ENCODE peak calls at places on chromosomes 2 and 18, in six cellular contexts. One of them, this sample, is unnamed.

GRCh38 chr2:240637116-240637900 is 12.0 kb downstream of the GPR35 start:
- DNase-seq in adrenal gland: no peak
- DNase-seq in GM23248: no peak
- DNase-seq in body of pancreas: no peak
- DNase-seq in IMR-90: no peak
- DNase-seq in right atrium auricular region: no peak
- DNase-seq in this sample: no peak

GRCh38 chr2:171999604-172000469 is at the start of gene METAP1D:
- DNase-seq in IMR-90: peak; percentile 88
- DNase-seq in right atrium auricular region: peak; percentile 84
- DNase-seq in body of pancreas: peak; percentile 90
- DNase-seq in adrenal gland: peak; percentile 93
- DNase-seq in GM23248: peak; percentile 97
- DNase-seq in this sample: peak; percentile 85

GRCh38 chr2:60385648-60386047 is 167.8 kb downstream of the BCL11A start:
- DNase-seq in body of pancreas: no peak
- DNase-seq in GM23248: peak; percentile 43
- DNase-seq in IMR-90: no peak
- DNase-seq in right atrium auricular region: no peak
- DNase-seq in adrenal gland: no peak
- DNase-seq in this sample: peak; percentile 76

GRCh38 chr2:152505495-152505906 is 170.5 kb downstream of the FMNL2 start:
- DNase-seq in GM23248: peak; percentile 60
- DNase-seq in right atrium auricular region: peak; percentile 76
- DNase-seq in IMR-90: peak; percentile 41
- DNase-seq in body of pancreas: no peak
- DNase-seq in adrenal gland: peak; percentile 68
- DNase-seq in this sample: peak; percentile 75

GRCh38 chr2:4882421-4882820 is 809.8 kb upstream of the SOX11 start:
- DNase-seq in right atrium auricular region: no peak
- DNase-seq in IMR-90: no peak
- DNase-seq in body of pancreas: no peak
- DNase-seq in adrenal gland: no peak
- DNase-seq in GM23248: no peak
- DNase-seq in this sample: peak; percentile 28

GRCh38 chr18:24817150-24818068 is 357.0 kb downstream of the HRH4 start:
- DNase-seq in adrenal gland: no peak
- DNase-seq in GM23248: no peak
- DNase-seq in IMR-90: no peak
- DNase-seq in right atrium auricular region: no peak
- DNase-seq in body of pancreas: no peak
- DNase-seq in this sample: no peak

GRCh38 chr2:33212151-33212550 is 264.3 kb upstream of the RASGRP3 start:
- DNase-seq in IMR-90: peak; percentile 98
- DNase-seq in right atrium auricular region: peak; percentile 66
- DNase-seq in GM23248: peak; percentile 93
- DNase-seq in adrenal gland: no peak
- DNase-seq in body of pancreas: no peak
- DNase-seq in this sample: peak; percentile 95

GRCh38 chr18:21265971-21266673 is 24.1 kb downstream of the GREB1L start:
- DNase-seq in body of pancreas: no peak
- DNase-seq in adrenal gland: no peak
- DNase-seq in right atrium auricular region: no peak
- DNase-seq in GM23248: no peak
- DNase-seq in IMR-90: no peak
- DNase-seq in this sample: no peak

GRCh38 chr2:219003267-219003634 is 10.0 kb upstream of the CRYBA2 start:
- DNase-seq in body of pancreas: no peak
- DNase-seq in IMR-90: no peak
- DNase-seq in adrenal gland: no peak
- DNase-seq in GM23248: no peak
- DNase-seq in right atrium auricular region: no peak
- DNase-seq in this sample: no peak

GRCh38 chr2:20465716-20466391 is 19.0 kb downstream of the RHOB start:
- DNase-seq in GM23248: no peak
- DNase-seq in right atrium auricular region: peak; percentile 21
- DNase-seq in adrenal gland: no peak
- DNase-seq in IMR-90: no peak
- DNase-seq in body of pancreas: peak; percentile 14
- DNase-seq in this sample: no peak

GRCh38 chr2:219471476-219472371 is 27.0 kb upstream of the GMPPA start:
- DNase-seq in body of pancreas: no peak
- DNase-seq in adrenal gland: no peak
- DNase-seq in GM23248: no peak
- DNase-seq in right atrium auricular region: no peak
- DNase-seq in IMR-90: no peak
- DNase-seq in this sample: no peak

GRCh38 chr2:46814160-46814559 is 101.4 kb downstream of the MCFD2 start:
- DNase-seq in IMR-90: peak; percentile 84
- DNase-seq in adrenal gland: peak; percentile 68
- DNase-seq in right atrium auricular region: peak; percentile 89
- DNase-seq in body of pancreas: no peak
- DNase-seq in GM23248: peak; percentile 75
- DNase-seq in this sample: peak; percentile 68

GRCh38 chr2:207711750-207712487 is 479 bp downstream of the CCNYL1 start:
- DNase-seq in adrenal gland: peak; percentile 55
- DNase-seq in GM23248: peak; percentile 73
- DNase-seq in right atrium auricular region: peak; percentile 66
- DNase-seq in body of pancreas: peak; percentile 60
- DNase-seq in IMR-90: peak; percentile 33
- DNase-seq in this sample: peak; percentile 15

GRCh38 chr2:134260726-134261125 is 6.9 kb downstream of the MGAT5 start:
- DNase-seq in right atrium auricular region: no peak
- DNase-seq in GM23248: peak; percentile 88
- DNase-seq in adrenal gland: no peak
- DNase-seq in IMR-90: peak; percentile 90
- DNase-seq in body of pancreas: no peak
- DNase-seq in this sample: peak; percentile 57

GRCh38 chr2:136310797-136311558 is 193.0 kb upstream of the CXCR4 start:
- DNase-seq in adrenal gland: no peak
- DNase-seq in right atrium auricular region: no peak
- DNase-seq in IMR-90: no peak
- DNase-seq in GM23248: no peak
- DNase-seq in body of pancreas: no peak
- DNase-seq in this sample: no peak

GRCh38 chr2:136314240-136314639 is 196.3 kb upstream of the CXCR4 start:
- DNase-seq in adrenal gland: no peak
- DNase-seq in body of pancreas: no peak
- DNase-seq in GM23248: no peak
- DNase-seq in IMR-90: no peak
- DNase-seq in right atrium auricular region: no peak
- DNase-seq in this sample: no peak

GRCh38 chr2:136308621-136309020 is 190.7 kb upstream of the CXCR4 start:
- DNase-seq in adrenal gland: no peak
- DNase-seq in GM23248: no peak
- DNase-seq in IMR-90: no peak
- DNase-seq in body of pancreas: no peak
- DNase-seq in right atrium auricular region: no peak
- DNase-seq in this sample: no peak

GRCh38 chr2:136306801-136307200 is 188.9 kb upstream of the CXCR4 start:
- DNase-seq in right atrium auricular region: no peak
- DNase-seq in adrenal gland: no peak
- DNase-seq in GM23248: no peak
- DNase-seq in IMR-90: no peak
- DNase-seq in body of pancreas: no peak
- DNase-seq in this sample: no peak

DNA sequence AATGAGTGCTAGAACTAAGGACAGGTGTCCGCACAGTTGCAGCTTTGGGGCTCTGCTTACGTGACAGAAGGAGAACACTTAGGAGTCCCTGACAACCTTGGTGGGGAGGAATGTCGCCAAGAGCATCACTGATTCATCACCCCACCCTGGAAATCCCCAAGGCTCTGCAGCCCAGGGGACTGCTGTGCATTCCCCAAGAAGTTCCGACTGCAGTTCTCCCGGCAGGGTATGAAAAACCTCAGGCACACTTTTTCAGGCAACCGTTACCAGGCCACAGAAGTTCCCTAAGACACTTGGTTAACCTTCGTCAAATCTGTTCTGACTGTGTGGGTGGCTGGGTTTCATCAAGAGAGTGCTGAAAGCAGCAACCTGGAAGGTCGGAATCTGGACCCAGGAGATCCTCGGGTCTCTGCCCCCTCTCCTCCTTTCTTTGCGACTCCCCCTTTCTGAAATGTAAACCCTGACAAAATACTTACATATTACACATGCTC is 192.1 kb upstream of the CXCR4 start:
- DNase-seq in IMR-90: no peak
- DNase-seq in GM23248: no peak
- DNase-seq in adrenal gland: no peak
- DNase-seq in body of pancreas: no peak
- DNase-seq in right atrium auricular region: no peak
- DNase-seq in this sample: no peak
- H3K27ac ChIP-seq in IMR-90: no peak overlapping the region
- H3K27ac ChIP-seq in GM23248: no peak overlapping the region
- H3K27ac ChIP-seq in adrenal gland: no peak overlapping the region
- H3K27ac ChIP-seq in body of pancreas: no peak overlapping the region
- H3K27ac ChIP-seq in right atrium auricular region: no peak overlapping the region
- H3K27ac ChIP-seq in this sample: no peak overlapping the region

DNA sequence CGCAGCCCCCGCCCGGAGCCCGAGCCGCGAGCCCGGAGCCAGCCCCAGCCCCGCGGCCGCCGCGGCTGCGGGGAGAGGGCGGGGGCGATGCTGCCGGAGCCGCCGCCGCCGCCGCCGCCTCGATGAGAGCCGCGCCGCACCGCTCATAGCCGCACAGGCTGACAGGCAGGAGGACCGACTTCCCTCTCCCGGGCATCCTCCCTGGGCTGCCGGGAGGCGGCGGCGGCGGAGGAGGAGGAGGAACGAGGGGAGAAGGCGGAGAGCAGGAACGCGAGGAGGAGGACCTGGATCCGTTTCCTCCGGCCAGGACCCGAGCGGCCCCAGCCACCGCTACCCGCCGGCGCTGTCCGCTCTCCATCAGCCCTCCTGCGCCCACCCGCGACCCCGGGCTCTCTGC is 370 bp downstream of the KLHL29 start:
- DNase-seq in GM23248: peak; percentile 80
- DNase-seq in right atrium auricular region: no peak
- DNase-seq in IMR-90: peak; percentile 36
- DNase-seq in adrenal gland: peak; percentile 29
- DNase-seq in body of pancreas: peak; percentile 23
- DNase-seq in this sample: no peak
- H3K4me3 ChIP-seq in GM23248: peak overlapping the region; percentile 81
- H3K4me3 ChIP-seq in right atrium auricular region: peak overlapping the region; percentile 68
- H3K4me3 ChIP-seq in IMR-90: peak overlapping the region; percentile 88
- H3K4me3 ChIP-seq in adrenal gland: peak overlapping the region; percentile 46
- H3K4me3 ChIP-seq in body of pancreas: peak overlapping the region; percentile 39
- H3K4me3 ChIP-seq in this sample: peak overlapping the region; percentile 59

GRCh38 chr2:223897669-223898314 is 47.3 kb downstream of the WDFY1 start:
- DNase-seq in GM23248: no peak
- DNase-seq in adrenal gland: no peak
- DNase-seq in IMR-90: no peak
- DNase-seq in body of pancreas: no peak
- DNase-seq in right atrium auricular region: no peak
- DNase-seq in this sample: no peak

GRCh38 chr2:223889133-223889769 is 51.9 kb upstream of the AP1S3 start:
- DNase-seq in right atrium auricular region: no peak
- DNase-seq in IMR-90: no peak
- DNase-seq in GM23248: no peak
- DNase-seq in body of pancreas: no peak
- DNase-seq in adrenal gland: no peak
- DNase-seq in this sample: no peak

GRCh38 chr2:223896751-223897320 is 48.3 kb downstream of the WDFY1 start:
- DNase-seq in IMR-90: peak; percentile 12
- DNase-seq in adrenal gland: peak; percentile 47
- DNase-seq in right atrium auricular region: no peak
- DNase-seq in body of pancreas: no peak
- DNase-seq in GM23248: peak; percentile 37
- DNase-seq in this sample: peak; percentile 25

GRCh38 chr2:223894968-223895367 is 50.2 kb downstream of the WDFY1 start:
- DNase-seq in body of pancreas: no peak
- DNase-seq in IMR-90: no peak
- DNase-seq in GM23248: no peak
- DNase-seq in right atrium auricular region: no peak
- DNase-seq in adrenal gland: no peak
- DNase-seq in this sample: no peak

DNA sequence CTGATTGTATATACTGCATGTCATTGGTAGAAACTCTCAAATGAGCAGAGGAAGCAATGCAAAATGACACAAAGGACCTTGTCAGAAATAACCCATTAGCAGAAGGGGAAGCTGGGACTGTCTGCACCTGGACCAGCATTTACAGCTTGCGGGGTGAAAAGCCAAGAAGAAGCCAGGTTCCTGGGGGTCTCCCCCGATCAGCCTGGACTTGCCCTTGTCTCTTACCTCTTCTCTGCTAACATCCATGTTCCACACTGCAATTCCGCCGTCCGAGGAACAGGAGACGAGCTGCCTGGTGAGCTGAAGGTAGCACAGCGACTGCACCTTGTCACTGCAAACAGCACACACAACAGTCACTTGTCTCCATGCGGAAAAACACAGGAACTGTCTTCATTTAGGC is 51.1 kb downstream of the WDFY1 start:
- DNase-seq in IMR-90: no peak
- DNase-seq in adrenal gland: no peak
- DNase-seq in right atrium auricular region: no peak
- DNase-seq in GM23248: no peak
- DNase-seq in body of pancreas: no peak
- DNase-seq in this sample: no peak
- H3K36me3 ChIP-seq in IMR-90: peaks cover 34% of the 10 kb centered on the region
- H3K36me3 ChIP-seq in adrenal gland: no peaks in the 10 kb centered on the region
- H3K36me3 ChIP-seq in right atrium auricular region: peaks cover 40% of the 10 kb centered on the region
- H3K36me3 ChIP-seq in GM23248: peaks cover 41% of the 10 kb centered on the region
- H3K36me3 ChIP-seq in body of pancreas: no peaks in the 10 kb centered on the region
- H3K36me3 ChIP-seq in this sample: peaks cover 19% of the 10 kb centered on the region

GRCh38 chr2:216211614-216212013 is 102.5 kb downstream of the XRCC5 start:
- DNase-seq in adrenal gland: no peak
- DNase-seq in right atrium auricular region: no peak
- DNase-seq in GM23248: no peak
- DNase-seq in body of pancreas: no peak
- DNase-seq in IMR-90: no peak
- DNase-seq in this sample: no peak

GRCh38 chr2:216206821-216207220 is 97.7 kb downstream of the XRCC5 start:
- DNase-seq in body of pancreas: no peak
- DNase-seq in GM23248: no peak
- DNase-seq in IMR-90: no peak
- DNase-seq in right atrium auricular region: no peak
- DNase-seq in adrenal gland: no peak
- DNase-seq in this sample: no peak

GRCh38 chr2:216210711-216211131 is 101.6 kb downstream of the XRCC5 start:
- DNase-seq in IMR-90: peak; percentile 9
- DNase-seq in adrenal gland: no peak
- DNase-seq in GM23248: peak; percentile 73
- DNase-seq in body of pancreas: no peak
- DNase-seq in right atrium auricular region: no peak
- DNase-seq in this sample: no peak

GRCh38 chr2:216214768-216215167 is 105.6 kb downstream of the XRCC5 start:
- DNase-seq in IMR-90: no peak
- DNase-seq in GM23248: no peak
- DNase-seq in body of pancreas: no peak
- DNase-seq in adrenal gland: no peak
- DNase-seq in right atrium auricular region: no peak
- DNase-seq in this sample: no peak

DNA sequence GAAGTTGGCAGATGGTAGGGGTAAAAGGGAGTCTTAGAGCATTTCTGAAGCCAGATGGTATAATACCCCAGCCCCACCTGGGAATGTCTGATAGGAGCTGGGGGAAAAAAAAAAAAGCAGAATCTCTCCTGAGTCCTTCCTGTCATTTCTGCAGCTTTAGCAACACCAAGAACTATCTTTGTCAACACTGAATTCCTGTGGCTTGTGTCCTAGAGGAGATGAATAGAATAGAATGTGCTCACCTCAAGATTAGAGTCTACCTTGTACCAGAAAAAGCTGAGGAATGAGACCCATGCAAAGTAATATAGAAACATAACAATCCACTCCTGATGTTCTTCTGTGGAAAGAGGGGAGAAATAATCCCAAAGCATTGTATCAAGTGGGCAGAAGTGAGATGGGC is 102.0 kb downstream of the XRCC5 start:
- DNase-seq in body of pancreas: no peak
- DNase-seq in right atrium auricular region: no peak
- DNase-seq in GM23248: peak; percentile 13
- DNase-seq in adrenal gland: no peak
- DNase-seq in IMR-90: no peak
- DNase-seq in this sample: no peak
- H3K27ac ChIP-seq in body of pancreas: no peak overlapping the region
- H3K27ac ChIP-seq in right atrium auricular region: no peak overlapping the region
- H3K27ac ChIP-seq in GM23248: peak overlapping the region; percentile 62
- H3K27ac ChIP-seq in adrenal gland: no peak overlapping the region
- H3K27ac ChIP-seq in IMR-90: no peak overlapping the region
- H3K27ac ChIP-seq in this sample: no peak overlapping the region